ENCODE peak calls at places on chromosomes 12 and 14, in nine cellular contexts. N, H, C, G, D, W, U, I and P are unnamed samples.

GRCh38 chr12:121784460-121784859 is 9.0 kb downstream of the RHOF start:
- DNase-seq in U (no peak), H (no peak), G (no peak), D (no peak), C (no peak), I (no peak), N (no peak), W (peak; percentile 93), P (no peak)

GRCh38 chr12:81942588-81942987 is 183.4 kb upstream of the PPFIA2 start:
- DNase-seq in H (no peak), U (no peak), I (no peak), N (no peak), C (no peak), W (no peak), D (no peak), G (no peak), P (no peak)

GRCh38 chr12:49588761-49589516 is 16.5 kb downstream of the FAM186B start:
- DNase-seq in D (no peak), U (no peak), I (peak; percentile 63), C (no peak), W (no peak), H (no peak), G (no peak), N (no peak), P (no peak)

GRCh38 chr12:98646165-98646764 is 1.2 kb downstream of the APAF1 start:
- DNase-seq in U (peak; percentile 47), D (no peak), W (peak; percentile 32), C (peak; percentile 18), N (no peak), I (no peak), H (no peak), G (no peak), P (peak; percentile 27)

GRCh38 chr14:58572092-58572853 is 65.5 kb upstream of the DACT1 start:
- DNase-seq in I (no peak), W (peak; percentile 89), H (no peak), G (no peak), U (no peak), N (no peak), D (no peak), C (peak; percentile 23), P (no peak)

GRCh38 chr14:29925106-29925722 is 2.4 kb downstream of the PRKD1 start:
- DNase-seq in H (no peak), I (no peak), D (no peak), N (no peak), G (no peak), C (no peak), U (no peak), W (peak; percentile 80), P (no peak)

GRCh38 chr12:50005150-50005549 is 20.1 kb downstream of the RACGAP1 start:
- DNase-seq in U (no peak), N (no peak), C (no peak), H (no peak), I (no peak), G (no peak), W (no peak), D (no peak), P (no peak)

GRCh38 chr12:75694891-75695290 is 183.5 kb upstream of the KRR1 start:
- DNase-seq in U (no peak), W (peak; percentile 43), G (no peak), N (no peak), H (no peak), I (no peak), D (no peak), C (no peak), P (no peak)

GRCh38 chr14:69569859-69570258 is 4.8 kb downstream of the CCDC177 start:
- DNase-seq in W (no peak), D (no peak), U (no peak), N (no peak), I (no peak), G (no peak), C (no peak), H (no peak), P (no peak)

DNA sequence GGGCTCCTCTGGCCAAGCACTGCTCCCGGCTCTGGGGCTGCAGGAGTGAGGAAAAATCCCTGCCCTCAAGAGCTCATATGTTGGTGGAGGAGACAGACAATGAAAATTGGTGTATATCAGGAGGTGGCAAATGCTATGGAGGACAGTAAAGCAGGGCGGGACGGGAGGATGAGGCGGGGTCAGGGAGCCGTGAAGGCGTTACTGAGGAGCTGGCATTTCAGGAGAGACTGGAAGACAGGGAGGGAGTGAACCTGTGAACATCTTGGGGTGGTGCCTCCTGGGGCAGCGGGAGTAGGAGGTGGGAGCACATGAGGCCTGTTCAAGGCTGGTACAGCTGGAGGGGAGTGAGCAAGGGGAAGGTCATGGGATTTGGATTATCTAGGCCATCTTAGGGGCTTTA is 26.6 kb downstream of the TSPAN9 start:
- DNase-seq in I (no peak), C (no peak), H (no peak), D (no peak), U (no peak), N (no peak), W (no peak), G (no peak), P (no peak)
- H3K4me1 ChIP-seq in I (peaks cover 37% of the 10 kb centered on the region), C (peaks cover 17% of the 10 kb centered on the region), H (peaks cover 80% of the 10 kb centered on the region), D (peaks cover 83% of the 10 kb centered on the region), U (no peaks in the 10 kb centered on the region), N (peaks cover 77% of the 10 kb centered on the region), W (peaks cover 11% of the 10 kb centered on the region), G (peaks cover 20% of the 10 kb centered on the region), P (no peaks in the 10 kb centered on the region)

DNA sequence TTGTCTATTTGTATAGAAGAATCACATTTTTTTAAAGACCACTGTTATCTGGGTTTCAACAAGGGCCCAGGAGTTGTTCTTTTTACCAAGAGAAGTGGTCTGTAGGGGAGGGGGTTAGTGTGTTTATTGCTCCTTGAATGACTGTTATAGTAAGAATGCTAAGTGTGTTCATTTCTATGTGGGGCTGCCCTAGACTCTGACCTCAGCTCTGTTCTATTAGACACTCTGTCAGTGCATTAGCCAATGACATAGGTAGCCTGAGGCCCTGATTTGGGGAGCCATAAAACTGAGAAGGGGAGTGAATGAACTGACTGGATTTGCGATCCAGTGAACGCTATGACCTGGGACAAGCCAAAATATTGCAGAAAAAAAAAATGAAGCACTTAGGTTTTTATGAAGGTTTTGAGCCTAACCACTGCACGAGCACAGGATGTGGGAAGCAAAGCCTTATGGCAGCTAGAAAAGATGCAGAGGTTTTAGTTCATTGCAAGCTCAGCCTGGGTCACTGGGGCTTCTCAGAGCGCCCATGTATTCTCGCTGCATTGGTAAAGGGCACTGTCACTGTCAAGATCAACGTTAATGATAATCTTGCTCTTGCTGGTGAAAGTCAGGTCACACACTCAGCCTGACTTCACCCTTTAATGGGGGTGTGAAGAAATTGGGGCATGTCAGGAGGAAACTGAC is 63.8 kb downstream of the PRKCH start:
- DNase-seq in G (no peak), H (no peak), D (no peak), W (no peak), N (no peak), U (no peak), I (no peak), C (peak; percentile 33), P (no peak)
- H3K4me1 ChIP-seq in G (no peaks in the 10 kb centered on the region), H (peaks cover 98% of the 10 kb centered on the region), D (peaks cover 54% of the 10 kb centered on the region), W (no peaks in the 10 kb centered on the region), N (peaks cover 71% of the 10 kb centered on the region), U (no peaks in the 10 kb centered on the region), I (no peaks in the 10 kb centered on the region), C (peaks cover 65% of the 10 kb centered on the region), P (peaks cover 5% of the 10 kb centered on the region)

GRCh38 chr14:77105554-77105953 is 7.5 kb downstream of the CIPC start:
- DNase-seq in C (no peak), D (no peak), I (no peak), W (no peak), N (no peak), G (no peak), U (no peak), H (no peak), P (no peak)

GRCh38 chr14:77108753-77109152 is 10.7 kb downstream of the CIPC start:
- DNase-seq in U (no peak), H (no peak), W (no peak), N (no peak), D (no peak), C (no peak), I (no peak), G (no peak), P (peak; percentile 30)

GRCh38 chr14:77105118-77105517 is 7.1 kb downstream of the CIPC start:
- DNase-seq in D (no peak), H (no peak), G (no peak), W (no peak), C (no peak), N (no peak), U (no peak), I (no peak), P (no peak)

GRCh38 chr14:77107228-77107627 is 9.2 kb downstream of the CIPC start:
- DNase-seq in W (no peak), D (no peak), G (no peak), C (no peak), H (no peak), U (no peak), I (no peak), N (no peak), P (no peak)

GRCh38 chr14:77106666-77107065 is 8.6 kb downstream of the CIPC start:
- DNase-seq in D (no peak), I (no peak), H (no peak), N (no peak), C (no peak), G (no peak), W (no peak), U (no peak), P (no peak)
- H3K4me1 ChIP-seq in D (peaks cover 68% of the 10 kb centered on the region), I (peaks cover 3% of the 10 kb centered on the region), H (peaks cover 99% of the 10 kb centered on the region), N (peaks cover 29% of the 10 kb centered on the region), C (peaks cover 22% of the 10 kb centered on the region), G (no peaks in the 10 kb centered on the region), W (no peaks in the 10 kb centered on the region), U (peaks cover 10% of the 10 kb centered on the region), P (peaks cover 9% of the 10 kb centered on the region)

DNA sequence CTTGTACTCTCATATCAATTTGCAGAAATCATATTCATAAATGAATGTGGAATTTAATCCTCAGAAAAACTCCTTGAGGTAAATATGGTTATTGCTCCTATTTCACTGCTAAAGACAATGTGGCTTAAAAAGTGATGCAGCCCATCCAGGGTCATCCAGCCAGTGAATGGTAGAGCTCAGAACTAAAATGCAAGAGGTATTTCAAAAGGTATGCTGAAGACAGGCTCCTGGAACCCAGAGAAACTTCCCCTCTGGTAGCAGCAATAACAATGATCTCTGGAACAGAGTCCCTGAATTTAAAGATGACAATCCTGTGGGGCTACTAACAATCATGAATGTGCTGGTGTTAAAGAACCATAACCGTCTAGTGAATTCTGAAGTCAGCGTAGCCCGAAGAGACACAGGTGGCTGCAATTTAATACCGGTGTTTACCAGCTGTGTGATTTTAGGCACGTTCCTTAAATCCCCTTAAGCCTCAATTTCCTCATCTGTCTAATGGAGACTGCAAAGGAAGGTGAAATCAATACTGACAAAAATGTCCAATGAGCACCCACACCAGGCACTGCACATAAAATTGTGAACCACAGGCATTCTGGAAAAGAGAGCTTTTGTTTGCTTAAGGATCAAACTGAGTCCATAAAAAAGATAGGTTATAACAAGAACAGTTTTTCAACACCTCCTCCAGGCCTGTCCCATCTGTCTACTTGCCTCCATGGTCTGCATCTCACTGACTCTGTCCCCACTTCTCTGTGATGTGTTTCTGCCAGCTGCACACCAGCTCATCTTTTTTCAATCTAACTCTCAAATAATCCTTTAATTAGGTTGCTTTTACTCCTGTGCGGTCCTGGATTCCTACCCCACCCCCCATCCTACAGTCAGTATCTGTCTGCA is 10.5 kb downstream of the TM7SF3 start:
- DNase-seq in W (no peak), D (no peak), H (no peak), U (peak; percentile 60), G (no peak), I (peak; percentile 93), C (no peak), N (no peak), P (peak; percentile 62)
- H3K4me1 ChIP-seq in W (no peaks in the 10 kb centered on the region), D (no peaks in the 10 kb centered on the region), H (peaks cover 28% of the 10 kb centered on the region), U (peaks cover 12% of the 10 kb centered on the region), G (no peaks in the 10 kb centered on the region), I (peaks cover 25% of the 10 kb centered on the region), C (no peaks in the 10 kb centered on the region), N (peaks cover 18% of the 10 kb centered on the region), P (peaks cover 71% of the 10 kb centered on the region)